ENCODE peak calls at places on chromosome 2, in five cellular contexts. P is activated T-helper 9 cell treated with anti-CD3 and anti-CD28 coated beads, Interleukin-2, amount 50 U/mL, for 16 hours; J is skeletal muscle cell; Y is endothelial cell; G is renal cortical epithelial cell. L is an unnamed sample.

GRCh38 chr2:26925100-26925791 is 45.2 kb upstream of the MAPRE3 start:
- DNase-seq in P (no peak), J (no peak), Y (no peak), G (no peak), L (no peak)

GRCh38 chr2:232335859-232336215 is 42.7 kb upstream of the ALPP start:
- DNase-seq in P (no peak), J (no peak), Y (no peak), G (no peak), L (no peak)

GRCh38 chr2:41194235-41194634 is 742.3 kb upstream of the SLC8A1 start:
- DNase-seq in P (no peak), J (peak), Y (no peak), G (peak), L (no peak)

GRCh38 chr2:27800856-27801255 is 29.3 kb downstream of the MRPL33 start:
- DNase-seq in P (no peak), J (no peak), Y (no peak), G (no peak), L (no peak)

GRCh38 chr2:236216711-236217110 is 47.5 kb downstream of the ASB18 start:
- DNase-seq in P (no peak), J (no peak), Y (no peak), G (no peak), L (no peak)

GRCh38 chr2:9970386-9971044 is 19.0 kb downstream of the GRHL1 start:
- DNase-seq in P (no peak), J (no peak), Y (no peak), G (no peak), L (no peak)

GRCh38 chr2:169452080-169452479 is 27.2 kb upstream of the BBS5 start:
- DNase-seq in P (no peak), J (no peak), Y (peak), G (peak), L (peak)

GRCh38 chr2:27687232-27687631 is 23.5 kb downstream of the SLC4A1AP start:
- DNase-seq in P (no peak), J (no peak), Y (no peak), G (no peak), L (no peak)

GRCh38 chr2:38037757-38038615 is 38.0 kb downstream of the CYP1B1 start:
- DNase-seq in P (no peak), J (no peak), Y (peak), G (peak), L (peak)

GRCh38 chr2:200025717-200026116 is 70.3 kb downstream of the MAIP1 start:
- DNase-seq in P (no peak), J (no peak), Y (no peak), G (no peak), L (no peak)